ENCODE peak calls at places on chromosomes 5 and 9, in six cellular contexts. L, C, D, T, F and R are unnamed samples.

GRCh38 chr9:135226369-135227050 is 139.0 kb downstream of the OLFM1 start:
- DNase-seq in D (no peak), C (no peak), T (no peak), F (no peak), L (no peak), R (no peak)

GRCh38 chr5:95730730-95731570 is at the start of gene RHOBTB3:
- DNase-seq in T (peak; percentile 23), D (peak; percentile 76), L (peak; percentile 26), F (peak; percentile 13), C (peak; percentile 43), R (peak; percentile 81)

GRCh38 chr5:169020102-169020501 is 280.8 kb downstream of the SLIT3 start:
- DNase-seq in L (no peak), F (no peak), T (no peak), C (no peak), D (peak; percentile 44), R (no peak)

GRCh38 chr5:39517800-39518199 is 93.0 kb upstream of the DAB2 start:
- DNase-seq in D (no peak), T (no peak), F (no peak), L (no peak), C (no peak), R (no peak)

GRCh38 chr5:134463176-134463720 is 51.6 kb upstream of the CDKN2AIPNL start:
- DNase-seq in D (no peak), C (no peak), L (no peak), F (no peak), T (no peak), R (no peak)

GRCh38 chr9:32581512-32582143 is 8.7 kb upstream of the NDUFB6 start:
- DNase-seq in L (peak; percentile 21), F (no peak), D (peak; percentile 45), T (peak; percentile 39), C (peak; percentile 9), R (peak; percentile 30)

GRCh38 chr5:157524887-157525286 is 50.7 kb downstream of the ADAM19 start:
- DNase-seq in D (no peak), C (no peak), L (no peak), T (no peak), F (no peak), R (no peak)

GRCh38 chr5:150624334-150625163 is 15.9 kb upstream of the SYNPO start:
- DNase-seq in F (no peak), D (peak; percentile 95), C (peak; percentile 44), L (peak; percentile 22), T (peak; percentile 12), R (peak; percentile 32)

GRCh38 chr5:92652735-92653134 is 928.3 kb downstream of the NR2F1-AS1 start:
- DNase-seq in T (no peak), L (no peak), C (no peak), D (no peak), F (no peak), R (no peak)

GRCh38 chr5:132704875-132705274 is 31.1 kb downstream of the IL4 start:
- DNase-seq in D (no peak), T (no peak), F (no peak), C (no peak), L (no peak), R (no peak)